ENCODE peak calls at places on chromosomes 5 and 9, in five cellular contexts. B is neuronal stem cell, K is mesenchymal stem cell, G is H1, U is trophoblast cell. Z is an unnamed sample.

GRCh38 chr9:26170224-26170623 is 492.0 kb upstream of the TUSC1 start:
- DNase-seq in B (no peak), K (peak), G (no peak), U (no peak), Z (no peak)

GRCh38 chr9:14271078-14271673 is 42.8 kb downstream of the NFIB start:
- DNase-seq in B (no peak), K (peak), G (no peak), U (no peak), Z (peak)

GRCh38 chr9:94606641-94607339 is 13.2 kb upstream of the FBP2 start:
- DNase-seq in B (no peak), K (no peak), G (no peak), U (no peak), Z (no peak)

GRCh38 chr9:70534471-70534870 is 120.0 kb upstream of the KLF9 start:
- DNase-seq in B (no peak), K (no peak), G (no peak), U (no peak), Z (no peak)

GRCh38 chr9:81824802-81825770 is 103.1 kb upstream of the SPATA31D4 start:
- DNase-seq in B (no peak), K (no peak), G (no peak), U (peak), Z (no peak)

GRCh38 chr5:61401726-61402125 is 69.7 kb downstream of the ZSWIM6 start:
- DNase-seq in B (no peak), K (peak), G (no peak), U (no peak), Z (no peak)

GRCh38 chr5:133499896-133500295 is 112.4 kb downstream of the FSTL4 start:
- DNase-seq in B (no peak), K (no peak), G (no peak), U (no peak), Z (no peak)

GRCh38 chr5:105872569-105873270 is 1798.0 kb downstream of the EFNA5 start:
- DNase-seq in B (no peak), K (peak), G (no peak), U (no peak), Z (no peak)

GRCh38 chr5:135386096-135386495 is 12.9 kb downstream of the MACROH2A1 start:
- DNase-seq in B (no peak), K (no peak), G (no peak), U (no peak), Z (no peak)

GRCh38 chr5:168881427-168882149 is 302.4 kb upstream of the PANK3 start:
- DNase-seq in B (no peak), K (no peak), G (peak), U (no peak), Z (peak)

GRCh38 chr5:14834584-14835540 is 36.7 kb downstream of the ANKH start:
- DNase-seq in B (no peak), K (no peak), G (no peak), U (no peak), Z (no peak)

GRCh38 chr9:35680331-35681105 is 6.8 kb downstream of the CA9 start:
- DNase-seq in B (no peak), K (no peak), G (no peak), U (no peak), Z (peak)

GRCh38 chr5:10757043-10757442 is 4.0 kb downstream of the DAP start:
- DNase-seq in B (no peak), K (no peak), G (no peak), U (no peak), Z (no peak)

GRCh38 chr5:75324791-75325190 is 12.2 kb upstream of the HMGCR start:
- DNase-seq in B (no peak), K (no peak), G (no peak), U (no peak), Z (no peak)

GRCh38 chr5:10538789-10539684 is 24.8 kb upstream of the ANKRD33B start:
- DNase-seq in B (no peak), K (no peak), G (no peak), U (no peak), Z (no peak)

GRCh38 chr5:161547573-161548471 is 1.3 kb upstream of the GABRB2 start:
- DNase-seq in B (peak), K (no peak), G (no peak), U (no peak), Z (peak)

GRCh38 chr9:88017086-88017485 is 42.8 kb upstream of the CDK20 start:
- DNase-seq in B (no peak), K (no peak), G (no peak), U (peak), Z (no peak)

GRCh38 chr9:125397736-125398135 is 136.1 kb downstream of the GAPVD1 start:
- DNase-seq in B (no peak), K (no peak), G (no peak), U (no peak), Z (peak)

GRCh38 chr9:71303351-71303750 is 181.9 kb upstream of the TRPM3 start:
- DNase-seq in B (no peak), K (no peak), G (no peak), U (no peak), Z (no peak)

GRCh38 chr5:150255659-150256415 is 33.7 kb downstream of the CAMK2A start:
- DNase-seq in B (peak), K (peak), G (no peak), U (no peak), Z (no peak)

GRCh38 chr9:103210607-103211006 is 215.5 kb downstream of the CYLC2 start:
- DNase-seq in B (no peak), K (no peak), G (no peak), U (no peak), Z (no peak)

GRCh38 chr9:109098960-109099308 is 20.8 kb downstream of the TMEM245 start:
- DNase-seq in B (no peak), K (peak), G (no peak), U (no peak), Z (no peak)

GRCh38 chr5:170597876-170598275 is 94.1 kb downstream of the KCNIP1 start:
- DNase-seq in B (no peak), K (peak), G (no peak), U (no peak), Z (no peak)

GRCh38 chr5:147565524-147565923 is 55.7 kb upstream of the DPYSL3 start:
- DNase-seq in B (no peak), K (peak), G (no peak), U (no peak), Z (no peak)

GRCh38 chr5:108216890-108217289 is 165.0 kb downstream of the FBXL17 start:
- DNase-seq in B (no peak), K (peak), G (no peak), U (no peak), Z (no peak)

GRCh38 chr5:134432677-134433359 is 21.1 kb upstream of the CDKN2AIPNL start:
- DNase-seq in B (no peak), K (peak), G (no peak), U (no peak), Z (peak)

GRCh38 chr9:9557804-9558334 is 1054.9 kb downstream of the PTPRD start:
- DNase-seq in B (no peak), K (no peak), G (no peak), U (no peak), Z (peak)

GRCh38 chr5:159581502-159582249 is 251.4 kb upstream of the IL12B start:
- DNase-seq in B (no peak), K (peak), G (no peak), U (no peak), Z (no peak)

GRCh38 chr5:96247097-96247675 is 185.9 kb downstream of the PCSK1 start:
- DNase-seq in B (no peak), K (peak), G (no peak), U (no peak), Z (no peak)

GRCh38 chr5:57298985-57299491 is 125.2 kb downstream of the GPBP1 start:
- DNase-seq in B (peak), K (peak), G (no peak), U (peak), Z (peak)

GRCh38 chr5:153896701-153897100 is 142.0 kb downstream of the FAM114A2 start:
- DNase-seq in B (no peak), K (peak), G (no peak), U (no peak), Z (no peak)

GRCh38 chr5:119330367-119331183 is 25.2 kb upstream of the TNFAIP8 start:
- DNase-seq in B (no peak), K (no peak), G (no peak), U (peak), Z (no peak)

GRCh38 chr9:113988951-113989780 is 88.9 kb downstream of the AMBP start:
- DNase-seq in B (no peak), K (no peak), G (no peak), U (no peak), Z (no peak)

GRCh38 chr9:70542339-70542931 is 128.0 kb upstream of the KLF9 start:
- DNase-seq in B (no peak), K (no peak), G (no peak), U (no peak), Z (no peak)

GRCh38 chr9:99158629-99159028 is 53.7 kb downstream of the TGFBR1 start:
- DNase-seq in B (no peak), K (no peak), G (no peak), U (peak), Z (no peak)

GRCh38 chr5:132455614-132456115 is 34.9 kb downstream of the IRF1 start:
- DNase-seq in B (no peak), K (no peak), G (no peak), U (no peak), Z (peak)

DNA sequence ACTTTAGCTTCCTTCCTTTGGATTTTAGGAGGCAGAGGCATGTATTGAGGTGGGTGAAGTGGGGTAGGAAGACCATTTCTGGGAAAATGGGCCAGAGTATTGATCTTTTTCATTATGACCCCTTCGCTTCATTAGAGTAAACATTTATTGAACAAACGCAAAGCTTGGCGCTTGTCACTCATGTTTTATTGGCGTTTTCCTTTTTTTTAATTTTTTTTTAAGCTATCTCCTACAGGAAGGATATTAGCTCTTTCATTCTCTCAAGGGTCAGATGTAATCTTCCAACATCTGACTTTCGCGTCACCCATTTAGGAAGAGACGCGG is 273 bp upstream of the SUB1 start:
- DNase-seq in B (no peak), K (no peak), G (no peak), U (no peak), Z (no peak)
- H4K8ac ChIP-seq in B (no peak), K (peak), G (no peak), U (no peak), Z (no peak)

DNA sequence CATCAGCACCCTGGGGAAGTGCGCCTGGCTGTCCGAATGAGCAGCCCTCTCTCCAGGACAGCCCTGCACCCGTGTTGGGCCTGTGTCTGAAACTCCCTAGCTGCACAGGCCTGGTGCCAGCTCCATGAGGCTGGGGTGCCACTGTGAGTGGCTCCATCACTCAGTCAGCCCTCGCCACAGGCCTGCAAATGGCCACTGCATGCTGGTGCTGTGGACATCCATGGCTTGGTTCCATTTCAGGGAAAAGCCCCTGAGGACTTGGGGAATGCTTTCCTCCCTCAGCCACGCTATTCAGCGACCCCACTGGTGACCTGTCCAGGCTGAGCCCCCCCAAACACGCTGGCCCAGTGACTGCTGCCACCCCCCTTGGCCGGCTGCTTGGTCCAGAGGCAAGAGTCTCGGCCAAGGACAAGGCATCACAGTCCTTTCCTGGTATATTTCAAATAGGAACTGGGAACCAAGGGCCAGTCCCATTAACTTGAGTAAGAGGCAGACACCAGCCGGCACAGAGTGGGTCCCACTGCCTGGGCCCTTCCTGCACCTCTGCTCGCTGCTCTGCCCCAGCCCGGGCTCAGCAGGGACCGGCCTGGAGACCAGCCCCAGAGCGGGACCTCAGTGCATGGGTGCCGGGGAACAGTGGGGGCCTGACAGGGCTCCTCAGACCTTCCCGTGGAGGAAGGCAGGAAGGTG is 181.3 kb downstream of the AUH start:
- DNase-seq in B (no peak), K (no peak), G (no peak), U (no peak), Z (no peak)
- H3K4me2 ChIP-seq in B (no peak), K (no peak), G (no peak), U (no peak), Z (no peak)

GRCh38 chr5:157933005-157933404 is 74.1 kb upstream of the CLINT1 start:
- DNase-seq in B (no peak), K (no peak), G (no peak), U (peak), Z (no peak)
- H2BK12ac ChIP-seq in B (no peak), K (no peak), G (no peak), U (no peak), Z (no peak)

DNA sequence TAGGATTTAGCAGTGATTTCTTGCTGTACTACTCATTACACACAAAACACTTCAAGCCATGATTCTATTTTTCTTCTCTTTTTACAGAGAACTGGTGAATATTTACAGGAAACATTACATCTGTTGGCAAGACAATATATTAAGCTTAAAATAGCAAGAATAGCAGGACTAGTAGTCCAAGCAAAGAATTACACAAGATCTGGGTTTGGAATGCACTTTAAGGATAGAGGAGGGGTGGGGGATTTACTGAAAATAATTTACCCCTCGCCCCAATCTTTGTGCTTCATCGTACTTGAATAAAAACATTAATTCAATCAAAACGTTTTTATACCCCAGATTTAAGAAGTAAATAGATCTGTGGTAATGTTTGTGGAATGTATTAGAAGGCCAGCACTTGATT is 24.0 kb downstream of the SVEP1 start:
- DNase-seq in B (no peak), K (no peak), G (no peak), U (no peak), Z (no peak)
- H4K8ac ChIP-seq in B (no peak), K (no peak), G (no peak), U (no peak), Z (no peak)

GRCh38 chr5:78291687-78292086 is 2.8 kb downstream of the AP3B1 start:
- DNase-seq in B (no peak), K (no peak), G (no peak), U (no peak), Z (no peak)

GRCh38 chr5:78293856-78294249 is 645 bp downstream of the AP3B1 start:
- DNase-seq in B (peak), K (peak), G (no peak), U (no peak), Z (no peak)

GRCh38 chr5:78295035-78295961 is 800 bp upstream of the AP3B1 start:
- DNase-seq in B (no peak), K (peak), G (no peak), U (peak), Z (peak)

GRCh38 chr5:78294250-78295034 is at the start of gene AP3B1:
- DNase-seq in B (peak), K (peak), G (peak), U (peak), Z (peak)
- H3K4me2 ChIP-seq in B (peak), K (peak), G (peak), U (peak), Z (peak)

GRCh38 chr5:109816732-109817131 is 127.0 kb downstream of the MAN2A1 start:
- DNase-seq in B (no peak), K (no peak), G (no peak), U (no peak), Z (no peak)
- H2BK12ac ChIP-seq in B (no peak), K (no peak), G (no peak), U (no peak), Z (no peak)

DNA sequence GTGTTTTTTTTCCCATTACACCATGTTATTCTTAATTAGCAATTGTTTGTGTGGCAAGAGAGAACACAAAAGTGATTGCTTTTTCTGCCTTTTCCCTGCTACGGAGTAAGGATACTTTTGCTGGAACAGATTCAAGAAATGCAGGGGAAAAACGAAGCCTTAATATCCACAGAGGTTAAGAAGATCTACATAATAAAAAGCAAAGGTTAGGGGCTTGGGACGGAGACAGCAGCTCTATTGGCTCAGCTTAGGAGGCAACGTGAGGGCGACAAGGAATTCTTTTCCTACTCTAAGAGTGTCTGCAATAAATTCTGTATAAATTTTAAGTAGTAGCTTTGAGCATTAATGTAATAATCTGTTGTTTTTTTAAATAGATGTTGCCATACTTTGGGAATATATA is 693.3 kb downstream of the DTWD2 start:
- DNase-seq in B (no peak), K (no peak), G (peak), U (no peak), Z (no peak)
- H4K8ac ChIP-seq in B (no peak), K (no peak), G (no peak), U (no peak), Z (no peak)

GRCh38 chr5:143698534-143698933 is 113.4 kb upstream of the HMHB1 start:
- DNase-seq in B (no peak), K (no peak), G (no peak), U (no peak), Z (no peak)
- H3K4me2 ChIP-seq in B (no peak), K (no peak), G (no peak), U (no peak), Z (no peak)

GRCh38 chr5:140286424-140286823 is 16.5 kb downstream of the PFDN1 start:
- DNase-seq in B (no peak), K (no peak), G (no peak), U (no peak), Z (no peak)
- H2BK12ac ChIP-seq in B (no peak), K (no peak), G (no peak), U (no peak), Z (no peak)

GRCh38 chr5:139900546-139901250 is 105.1 kb downstream of the PSD2 start:
- DNase-seq in B (no peak), K (no peak), G (no peak), U (no peak), Z (no peak)
- H4K8ac ChIP-seq in B (no peak), K (no peak), G (no peak), U (no peak), Z (no peak)

Z was measured in H9.